ENCODE peak calls at places on chromosomes 5 and 9, in six cellular contexts. S is mesenchymal stem cell, W is IMR-90, Q is mesendoderm, H is H9, L is H1. Y is an unnamed sample.

GRCh38 chr5:55724276-55724675 is 12.2 kb upstream of the SLC38A9 start:
- DNase-seq in S (no peak), W (peak; percentile 17), Q (no peak), H (no peak), L (no peak), Y (no peak)

GRCh38 chr9:16673171-16673570 is 197.3 kb downstream of the BNC2 start:
- DNase-seq in S (no peak), W (peak; percentile 54), Q (no peak), H (no peak), L (no peak), Y (no peak)

GRCh38 chr5:109614316-109614715 is 75.4 kb upstream of the MAN2A1 start:
- DNase-seq in S (no peak), W (no peak), Q (no peak), H (no peak), L (no peak), Y (no peak)

GRCh38 chr5:134948929-134949328 is 18.8 kb upstream of the CATSPER3 start:
- DNase-seq in S (no peak), W (peak; percentile 48), Q (no peak), H (no peak), L (no peak), Y (no peak)

GRCh38 chr5:176542596-176543427 is 5.6 kb upstream of the RNF44 start:
- DNase-seq in S (peak; percentile 32), W (peak; percentile 23), Q (peak; percentile 71), H (no peak), L (peak; percentile 84), Y (peak; percentile 55)

GRCh38 chr5:54991446-54991845 is 6.1 kb upstream of the ESM1 start:
- DNase-seq in S (no peak), W (no peak), Q (peak; percentile 47), H (no peak), L (no peak), Y (no peak)

GRCh38 chr5:81184749-81185110 is 48.4 kb upstream of the CKMT2 start:
- DNase-seq in S (no peak), W (no peak), Q (no peak), H (no peak), L (no peak), Y (no peak)

GRCh38 chr5:75054110-75054930 is 2.0 kb upstream of the GCNT4 start:
- DNase-seq in S (no peak), W (peak; percentile 34), Q (peak; percentile 93), H (peak; percentile 83), L (peak; percentile 79), Y (peak; percentile 38)

GRCh38 chr9:80650964-80651555 is 1038.3 kb downstream of the TLE1 start:
- DNase-seq in S (peak; percentile 53), W (peak; percentile 84), Q (no peak), H (no peak), L (no peak), Y (no peak)

GRCh38 chr9:130024597-130024994 is 18.4 kb downstream of the FNBP1 start:
- DNase-seq in S (no peak), W (peak; percentile 47), Q (no peak), H (no peak), L (no peak), Y (no peak)

GRCh38 chr5:127389616-127390015 is 99.0 kb downstream of the MEGF10 start:
- DNase-seq in S (no peak), W (no peak), Q (no peak), H (no peak), L (no peak), Y (no peak)

GRCh38 chr9:6405371-6405770 is 7.6 kb upstream of the UHRF2 start:
- DNase-seq in S (no peak), W (no peak), Q (no peak), H (no peak), L (no peak), Y (no peak)

GRCh38 chr9:33823801-33824200 is 6.8 kb downstream of the UBE2R2 start:
- DNase-seq in S (no peak), W (no peak), Q (no peak), H (no peak), L (no peak), Y (no peak)

GRCh38 chr5:148796931-148797330 is 29.5 kb upstream of the ADRB2 start:
- DNase-seq in S (no peak), W (no peak), Q (no peak), H (no peak), L (no peak), Y (no peak)

GRCh38 chr5:116778611-116779010 is 204.0 kb upstream of the SEMA6A start:
- DNase-seq in S (no peak), W (no peak), Q (no peak), H (no peak), L (no peak), Y (no peak)

GRCh38 chr5:16957305-16958165 is 21.4 kb upstream of the MYO10 start:
- DNase-seq in S (peak; percentile 86), W (peak; percentile 98), Q (no peak), H (no peak), L (no peak), Y (no peak)

GRCh38 chr9:86122309-86122708 is 23.0 kb upstream of the GOLM1 start:
- DNase-seq in S (no peak), W (no peak), Q (peak; percentile 37), H (peak; percentile 36), L (no peak), Y (no peak)

GRCh38 chr5:21238786-21239185 is 1250.8 kb upstream of the CDH18 start:
- DNase-seq in S (no peak), W (no peak), Q (no peak), H (no peak), L (no peak), Y (no peak)

GRCh38 chr9:6811436-6811835 is 53.7 kb downstream of the KDM4C start:
- DNase-seq in S (no peak), W (no peak), Q (no peak), H (no peak), L (no peak), Y (no peak)

GRCh38 chr9:98168952-98169488 is 23.4 kb downstream of the CORO2A start:
- DNase-seq in S (peak; percentile 26), W (peak; percentile 68), Q (peak; percentile 82), H (peak; percentile 80), L (peak; percentile 72), Y (no peak)

GRCh38 chr5:749101-749670 is 35.3 kb downstream of the ZDHHC11B start:
- DNase-seq in S (no peak), W (no peak), Q (no peak), H (peak; percentile 9), L (no peak), Y (no peak)

GRCh38 chr5:138610468-138611294 is 35.5 kb upstream of the HSPA9 start:
- DNase-seq in S (peak; percentile 43), W (no peak), Q (peak; percentile 68), H (peak; percentile 62), L (peak; percentile 72), Y (no peak)
- H2BK120ac ChIP-seq in S (peak overlapping the region; percentile 87), W (no peak overlapping the region), Q (no peak overlapping the region), H (no peak overlapping the region), L (peak overlapping the region; percentile 82), Y (no peak overlapping the region)

DNA sequence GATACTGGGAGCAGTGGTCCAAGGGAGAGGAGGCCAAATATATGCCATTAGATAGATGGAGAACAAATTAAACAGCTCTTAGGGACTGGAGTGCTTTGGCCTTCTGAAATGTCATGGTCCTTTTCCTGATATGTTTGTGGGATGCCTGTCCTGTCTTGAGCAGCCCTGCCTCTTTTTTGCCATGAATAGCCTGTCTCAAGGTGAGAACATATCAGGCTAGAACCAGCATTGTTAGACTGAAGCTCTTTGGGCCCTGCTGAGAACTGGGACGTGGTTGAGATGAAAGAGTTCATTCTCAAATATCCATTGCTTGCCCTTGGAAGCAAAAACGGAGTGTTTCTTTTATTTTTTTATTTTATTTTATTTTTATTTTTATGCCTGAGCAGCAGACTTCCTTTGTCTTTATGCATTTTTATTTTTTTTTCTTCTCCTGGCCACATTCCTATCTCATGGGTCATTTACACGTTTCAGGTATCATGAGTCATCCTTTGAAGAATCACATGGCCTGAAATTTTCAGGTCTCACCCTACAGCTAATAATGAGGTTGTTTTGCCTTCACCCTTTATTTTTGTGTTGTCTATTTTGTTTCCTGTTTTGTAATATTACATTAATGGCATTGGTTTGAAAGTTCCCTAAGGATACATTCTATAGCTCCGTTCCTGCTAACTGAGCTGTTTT is 371.4 kb downstream of the PSAT1 start:
- DNase-seq in S (no peak), W (no peak), Q (peak; percentile 89), H (no peak), L (no peak), Y (no peak)
- H2BK5ac ChIP-seq in S (no peak overlapping the region), W (no peak overlapping the region), Q (no peak overlapping the region), H (no peak overlapping the region), L (no peak overlapping the region), Y (no peak overlapping the region)

DNA sequence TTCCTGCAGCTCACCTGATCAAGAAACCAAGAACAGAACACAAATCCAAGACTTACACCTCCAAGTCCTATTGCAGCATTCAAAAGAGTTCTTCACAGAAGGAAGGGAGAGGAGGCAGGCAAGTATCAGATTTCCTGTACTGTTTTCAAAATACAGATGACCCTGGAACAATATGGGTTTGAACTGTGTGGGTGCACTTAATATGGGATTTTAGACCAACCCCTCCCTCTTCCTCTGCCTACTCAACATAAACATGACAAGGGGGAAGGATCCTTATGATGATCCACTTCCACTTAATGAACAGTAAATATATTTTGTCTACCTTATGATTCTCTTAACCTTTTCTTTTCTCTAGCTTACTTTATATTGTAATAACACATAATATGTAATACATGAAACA is 104.6 kb downstream of the ELAVL2 start:
- DNase-seq in S (no peak), W (no peak), Q (no peak), H (no peak), L (no peak), Y (no peak)
- H2BK120ac ChIP-seq in S (no peak overlapping the region), W (no peak overlapping the region), Q (no peak overlapping the region), H (no peak overlapping the region), L (no peak overlapping the region), Y (no peak overlapping the region)

GRCh38 chr9:109475526-109475925 is 22.6 kb downstream of the PTPN3 start:
- DNase-seq in S (no peak), W (no peak), Q (no peak), H (no peak), L (no peak), Y (no peak)

GRCh38 chr9:109478665-109479380 is 19.3 kb downstream of the PTPN3 start:
- DNase-seq in S (no peak), W (no peak), Q (no peak), H (no peak), L (no peak), Y (no peak)

GRCh38 chr9:109476781-109477268 is 21.3 kb downstream of the PTPN3 start:
- DNase-seq in S (no peak), W (no peak), Q (no peak), H (no peak), L (no peak), Y (no peak)

GRCh38 chr9:109478204-109478563 is 19.9 kb downstream of the PTPN3 start:
- DNase-seq in S (no peak), W (no peak), Q (no peak), H (no peak), L (no peak), Y (no peak)

DNA sequence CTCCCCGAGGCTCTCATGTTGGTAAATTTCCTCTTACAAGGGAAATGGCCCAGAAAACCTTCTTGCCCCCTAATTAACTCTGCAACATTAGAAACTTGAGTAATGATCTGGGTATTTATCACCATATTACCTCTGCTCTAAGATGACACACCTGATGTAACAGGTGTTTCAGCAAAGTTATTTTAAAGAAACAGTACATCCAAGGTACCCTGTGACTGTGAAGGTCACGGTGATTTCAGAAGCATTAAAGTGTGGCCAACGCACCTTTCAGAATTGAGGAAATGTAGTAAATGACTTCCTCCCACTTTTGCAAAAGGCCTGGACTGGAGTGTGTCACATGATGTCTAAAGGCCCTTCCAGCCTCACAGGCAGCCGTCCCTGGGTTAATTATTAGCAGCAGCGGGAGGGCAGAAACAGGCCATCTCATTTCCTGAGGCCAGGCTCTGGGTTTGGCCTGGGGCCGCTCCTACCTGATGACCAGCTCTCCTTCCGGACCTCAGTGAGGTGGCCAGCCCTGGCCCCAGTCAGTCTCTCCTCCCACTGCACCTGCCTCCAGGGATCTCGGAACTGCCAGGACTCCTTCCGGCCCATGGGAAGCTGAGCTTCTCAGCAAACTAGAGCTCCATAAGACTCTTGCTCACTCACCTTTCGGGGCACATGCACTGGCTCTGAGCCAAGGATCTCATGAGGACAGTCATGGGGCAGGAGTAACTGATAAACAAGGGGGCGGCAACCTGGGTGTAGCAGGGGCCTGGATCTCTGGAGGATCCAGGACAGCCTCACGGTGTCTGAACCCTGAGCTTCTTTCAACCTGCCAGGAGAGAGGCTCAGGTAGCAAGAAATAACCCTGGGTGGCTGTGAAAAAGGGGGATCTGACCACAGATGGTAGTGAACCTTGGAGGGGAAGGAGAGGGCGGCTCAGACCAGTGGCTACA is 20.6 kb downstream of the PTPN3 start:
- DNase-seq in S (no peak), W (no peak), Q (no peak), H (no peak), L (no peak), Y (no peak)
- H2BK5ac ChIP-seq in S (no peak overlapping the region), W (no peak overlapping the region), Q (no peak overlapping the region), H (no peak overlapping the region), L (no peak overlapping the region), Y (peak overlapping the region; percentile 44)

Y was measured in neuronal stem cell.